ENCODE peak calls at places on chromosomes 2 and 18, in four cellular contexts. A is activated T-cell treated with anti-CD3 and anti-CD28 coated beads for 4 hours, D is dorsolateral prefrontal cortex, I is AG08395. V is an unnamed sample.

GRCh38 chr2:66240284-66240683 is 194.6 kb upstream of the MEIS1 start:
- DNase-seq in A (no peak), D (no peak), I (no peak), V (no peak)

GRCh38 chr2:171098607-171099006 is 62.1 kb downstream of the TLK1 start:
- DNase-seq in A (no peak), D (no peak), I (no peak), V (no peak)

GRCh38 chr2:185567940-185568339 is 170.7 kb upstream of the FSIP2 start:
- DNase-seq in A (no peak), D (no peak), I (no peak), V (no peak)

GRCh38 chr2:191748528-191749180 is 70.7 kb downstream of the NABP1 start:
- DNase-seq in A (no peak), D (no peak), I (no peak), V (no peak)

GRCh38 chr18:76750269-76750668 is 72.1 kb upstream of the ZNF236 start:
- DNase-seq in A (no peak), D (no peak), I (no peak), V (no peak)

GRCh38 chr2:181072486-181072885 is 92.1 kb downstream of the UBE2E3 start:
- DNase-seq in A (no peak), D (no peak), I (peak), V (no peak)

GRCh38 chr18:39341106-39341505 is 1775.5 kb upstream of the CELF4 start:
- DNase-seq in A (no peak), D (no peak), I (no peak), V (no peak)

GRCh38 chr18:13266208-13267100 is 47.9 kb downstream of the LDLRAD4 start:
- DNase-seq in A (no peak), D (no peak), I (no peak), V (no peak)

GRCh38 chr2:181070119-181070833 is 89.9 kb downstream of the UBE2E3 start:
- DNase-seq in A (no peak), D (no peak), I (peak), V (no peak)

GRCh38 chr2:157281316-157281715 is 23.8 kb downstream of the GALNT5 start:
- DNase-seq in A (no peak), D (no peak), I (no peak), V (no peak)

GRCh38 chr2:170191166-170191872 is 13.4 kb downstream of the MYO3B start:
- DNase-seq in A (no peak), D (no peak), I (no peak), V (no peak)

GRCh38 chr2:41709702-41710599 is 337.9 kb upstream of the PKDCC start:
- DNase-seq in A (no peak), D (no peak), I (no peak), V (no peak)

GRCh38 chr2:109538551-109538950 is 75.2 kb downstream of the SEPTIN10 start:
- DNase-seq in A (no peak), D (no peak), I (no peak), V (no peak)

GRCh38 chr18:9536354-9537152 is 61.2 kb downstream of the RALBP1 start:
- DNase-seq in A (no peak), D (no peak), I (no peak), V (no peak)

GRCh38 chr2:158459161-158460003 is 2.6 kb downstream of the PKP4 start:
- DNase-seq in A (no peak), D (no peak), I (no peak), V (no peak)

GRCh38 chr2:239157766-239158165 is 243.1 kb downstream of the HDAC4 start:
- DNase-seq in A (no peak), D (peak), I (no peak), V (no peak)

GRCh38 chr2:122210898-122211605 is 455.6 kb downstream of the TSN start:
- DNase-seq in A (no peak), D (no peak), I (no peak), V (no peak)

GRCh38 chr2:160742679-160743078 is 249.1 kb upstream of the RBMS1 start:
- DNase-seq in A (no peak), D (no peak), I (peak), V (no peak)

GRCh38 chr2:185522472-185522871 is 216.1 kb upstream of the FSIP2 start:
- DNase-seq in A (no peak), D (no peak), I (no peak), V (no peak)

GRCh38 chr2:185825557-185825956 is 87.0 kb downstream of the FSIP2 start:
- DNase-seq in A (no peak), D (no peak), I (no peak), V (no peak)

GRCh38 chr2:238855299-238855698 is 7.4 kb downstream of the TWIST2 start:
- DNase-seq in A (no peak), D (no peak), I (no peak), V (no peak)

GRCh38 chr2:134718956-134719814 is at the start of gene TMEM163:
- DNase-seq in A (no peak), D (no peak), I (no peak), V (no peak)

GRCh38 chr2:37916512-37917082 is 8.5 kb upstream of the RMDN2 start:
- DNase-seq in A (no peak), D (no peak), I (peak), V (peak)

GRCh38 chr2:216576611-216577010 is 56.6 kb upstream of the IGFBP2 start:
- DNase-seq in A (no peak), D (no peak), I (no peak), V (no peak)

GRCh38 chr18:44679912-44680270 is 797 bp upstream of the SETBP1 start:
- DNase-seq in A (no peak), D (peak), I (peak), V (peak)

GRCh38 chr2:88199912-88200682 is 30.0 kb downstream of the THNSL2 start:
- DNase-seq in A (peak), D (no peak), I (peak), V (no peak)

GRCh38 chr2:65369574-65369973 is 62.8 kb downstream of the SPRED2 start:
- DNase-seq in A (no peak), D (no peak), I (no peak), V (no peak)

GRCh38 chr18:49794740-49795139 is 18.6 kb downstream of the ACAA2 start:
- DNase-seq in A (no peak), D (no peak), I (no peak), V (no peak)

GRCh38 chr2:205580591-205580990 is 101.7 kb upstream of the NRP2 start:
- DNase-seq in A (no peak), D (no peak), I (peak), V (no peak)

GRCh38 chr2:204643326-204643725 is 98.1 kb downstream of the PARD3B start:
- DNase-seq in A (no peak), D (no peak), I (no peak), V (no peak)

GRCh38 chr2:126862730-126863129 is 36.0 kb upstream of the TEX51 start:
- DNase-seq in A (no peak), D (no peak), I (no peak), V (no peak)